ENCODE peak calls at places on chromosome 20, in five cellular contexts. J, B, Z, P and Y are unnamed samples.
A peak's percentile ranks its signal among the peaks of the same experiment; 100 is the strongest.

GRCh38 chr20:19114410-19114809 is 98.0 kb upstream of the SLC24A3 start:
- DNase-seq in Z (no peak), J (no peak), B (no peak), P (peak; percentile 15), Y (no peak)

GRCh38 chr20:35773154-35773751 is 1.4 kb downstream of the PHF20 start:
- DNase-seq in Z (peak; percentile 32), P (peak; percentile 34), B (peak; percentile 27), J (peak; percentile 66), Y (peak; percentile 40)

GRCh38 chr20:49372095-49372734 is 94.4 kb upstream of the ZNFX1 start:
- DNase-seq in Z (no peak), P (no peak), J (no peak), B (no peak), Y (no peak)

GRCh38 chr20:63290677-63291472 is 2.1 kb upstream of the COL20A1 start:
- DNase-seq in Z (no peak), P (no peak), B (peak; percentile 84), J (no peak), Y (peak; percentile 86)

GRCh38 chr20:56409521-56409920 is 2.5 kb upstream of the CASS4 start:
- DNase-seq in P (no peak), J (no peak), B (no peak), Z (no peak), Y (no peak)

GRCh38 chr20:7758436-7758835 is 181.8 kb downstream of the HAO1 start:
- DNase-seq in B (no peak), P (no peak), Z (no peak), J (no peak), Y (no peak)

GRCh38 chr20:14785065-14785743 is 447.8 kb upstream of the FLRT3 start:
- DNase-seq in B (no peak), J (no peak), P (no peak), Z (no peak), Y (no peak)

GRCh38 chr20:59598625-59599310 is 5.6 kb upstream of the PHACTR3 start:
- DNase-seq in P (no peak), Z (peak; percentile 40), B (peak; percentile 76), J (no peak), Y (peak; percentile 81)

GRCh38 chr20:62508641-62509051 is 32.9 kb upstream of the GATA5 start:
- DNase-seq in B (no peak), P (no peak), Z (no peak), J (no peak), Y (no peak)

GRCh38 chr20:1827974-1828785 is 67.0 kb upstream of the SIRPA start:
- DNase-seq in J (peak; percentile 76), P (no peak), B (no peak), Z (peak; percentile 81), Y (no peak)

GRCh38 chr20:49303211-49303610 is 25.4 kb upstream of the ZNFX1 start:
- DNase-seq in J (no peak), B (no peak), P (no peak), Z (no peak), Y (no peak)

GRCh38 chr20:49862607-49863200 is 50.1 kb downstream of the SLC9A8 start:
- DNase-seq in Z (no peak), B (no peak), J (no peak), P (no peak), Y (no peak)

GRCh38 chr20:36541227-36542018 is at the start of gene MYL9:
- DNase-seq in B (peak; percentile 94), Z (peak; percentile 97), P (no peak), J (peak; percentile 99), Y (peak; percentile 76)

GRCh38 chr20:47533518-47534062 is 31.9 kb downstream of the NCOA3 start:
- DNase-seq in P (no peak), B (no peak), Z (no peak), J (no peak), Y (no peak)

GRCh38 chr20:47535994-47536393 is 34.3 kb downstream of the NCOA3 start:
- DNase-seq in P (no peak), J (no peak), B (no peak), Z (no peak), Y (no peak)

GRCh38 chr20:47534405-47534804 is 32.7 kb downstream of the NCOA3 start:
- DNase-seq in J (no peak), P (no peak), B (no peak), Z (no peak), Y (no peak)

GRCh38 chr20:47532002-47532401 is 30.3 kb downstream of the NCOA3 start:
- DNase-seq in B (no peak), P (no peak), J (no peak), Z (no peak), Y (no peak)

DNA sequence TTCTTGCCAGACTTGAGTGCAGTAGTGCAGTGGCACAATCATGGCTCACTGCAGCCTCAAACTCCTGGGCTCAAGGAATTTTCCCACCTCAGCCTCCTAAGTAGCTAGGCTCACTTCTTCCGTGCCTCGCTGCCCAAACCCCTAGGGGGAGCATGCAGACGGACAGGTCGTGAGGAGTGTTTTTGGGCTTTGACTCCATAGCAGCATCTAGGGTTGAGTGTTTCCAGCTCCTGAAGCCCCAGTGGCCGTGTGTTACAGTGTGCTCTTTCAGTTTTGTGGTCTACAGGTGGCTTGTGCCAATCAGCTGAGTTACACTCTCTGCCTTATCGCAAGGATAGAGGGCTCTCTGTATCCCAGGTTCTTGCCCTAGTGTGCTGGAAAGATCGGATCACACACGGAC is 33.4 kb downstream of the NCOA3 start:
- DNase-seq in P (no peak), B (no peak), Z (no peak), J (no peak), Y (no peak)
- TF ChIP-seq CTCF in P (peak; percentile 56), B (peak; percentile 74), Z (no peak), J (no peak), Y (peak; percentile 6)

GRCh38 chr20:40664891-40665290 is 24.1 kb downstream of the MAFB start:
- DNase-seq in Z (no peak), J (no peak), P (no peak), B (no peak), Y (no peak)

GRCh38 chr20:40667503-40667902 is 21.5 kb downstream of the MAFB start:
- DNase-seq in P (no peak), B (no peak), J (no peak), Z (no peak), Y (no peak)

GRCh38 chr20:40663304-40663703 is 25.7 kb downstream of the MAFB start:
- DNase-seq in B (no peak), J (no peak), Z (no peak), P (no peak), Y (no peak)

GRCh38 chr20:40666336-40666735 is 22.7 kb downstream of the MAFB start:
- DNase-seq in Z (no peak), P (no peak), J (no peak), B (no peak), Y (no peak)

DNA sequence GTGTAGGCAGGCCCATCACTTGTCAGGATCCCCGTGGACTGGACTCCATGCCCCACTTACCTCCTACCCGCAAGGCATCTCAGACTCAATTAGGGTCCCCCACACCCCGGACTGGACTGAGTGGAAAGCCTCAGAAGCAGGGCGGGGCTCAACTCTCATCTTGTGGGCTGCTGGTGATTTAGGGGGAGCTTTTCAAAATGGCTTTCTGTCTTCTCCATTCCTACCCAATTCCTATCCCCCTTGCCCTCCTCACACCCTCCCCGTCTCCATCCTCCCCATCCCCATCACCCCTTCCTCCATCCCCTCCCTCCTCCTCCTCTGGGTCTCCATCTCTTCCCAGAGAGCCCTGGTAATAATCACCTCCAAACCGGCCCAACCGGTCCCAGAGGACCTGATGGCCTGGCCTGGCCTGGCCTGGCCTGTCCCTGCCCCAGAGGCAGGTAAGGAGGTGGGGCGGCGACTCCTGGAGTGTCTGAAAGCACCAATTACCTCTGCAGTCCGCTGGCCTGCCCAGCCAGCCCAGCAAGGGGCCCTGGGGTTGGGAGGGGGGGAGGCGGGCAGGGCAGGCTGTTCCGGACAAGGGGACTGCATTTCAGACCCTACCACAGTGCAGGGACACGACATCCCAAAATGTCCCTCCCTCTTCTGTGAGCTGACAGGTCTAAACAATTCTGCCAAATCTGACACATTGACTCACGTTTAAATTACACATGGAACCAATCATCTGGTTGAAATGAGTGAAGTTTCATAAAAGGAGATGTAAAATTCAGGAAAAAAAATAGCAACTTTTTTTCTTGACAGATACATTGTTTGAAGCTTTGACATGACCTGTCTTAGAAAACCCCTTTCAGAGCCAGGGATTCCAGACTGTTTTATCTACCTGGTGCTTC is 24.8 kb downstream of the MAFB start:
- DNase-seq in B (no peak), P (no peak), J (no peak), Z (no peak), Y (no peak)
- TF ChIP-seq CTCF in B (no peak), P (no peak), J (no peak), Z (no peak), Y (no peak)

GRCh38 chr20:20548527-20549266 is 163.7 kb downstream of the RALGAPA2 start:
- DNase-seq in J (no peak), Z (no peak), P (no peak), B (no peak), Y (no peak)
- TF ChIP-seq CTCF in J (no peak), Z (no peak), P (no peak), B (no peak), Y (no peak)

GRCh38 chr20:25035924-25036323 is 22.0 kb downstream of the ACSS1 start:
- DNase-seq in B (no peak), J (no peak), Z (peak; percentile 47), P (no peak), Y (no peak)

GRCh38 chr20:25038103-25038410 is 19.9 kb downstream of the ACSS1 start:
- DNase-seq in B (no peak), Z (no peak), J (no peak), P (no peak), Y (no peak)

GRCh38 chr20:25038591-25039015 is 19.3 kb downstream of the ACSS1 start:
- DNase-seq in P (no peak), J (no peak), Z (no peak), B (no peak), Y (no peak)

GRCh38 chr20:25037288-25038102 is 20.4 kb downstream of the ACSS1 start:
- DNase-seq in P (no peak), Z (no peak), B (no peak), J (no peak), Y (no peak)

DNA sequence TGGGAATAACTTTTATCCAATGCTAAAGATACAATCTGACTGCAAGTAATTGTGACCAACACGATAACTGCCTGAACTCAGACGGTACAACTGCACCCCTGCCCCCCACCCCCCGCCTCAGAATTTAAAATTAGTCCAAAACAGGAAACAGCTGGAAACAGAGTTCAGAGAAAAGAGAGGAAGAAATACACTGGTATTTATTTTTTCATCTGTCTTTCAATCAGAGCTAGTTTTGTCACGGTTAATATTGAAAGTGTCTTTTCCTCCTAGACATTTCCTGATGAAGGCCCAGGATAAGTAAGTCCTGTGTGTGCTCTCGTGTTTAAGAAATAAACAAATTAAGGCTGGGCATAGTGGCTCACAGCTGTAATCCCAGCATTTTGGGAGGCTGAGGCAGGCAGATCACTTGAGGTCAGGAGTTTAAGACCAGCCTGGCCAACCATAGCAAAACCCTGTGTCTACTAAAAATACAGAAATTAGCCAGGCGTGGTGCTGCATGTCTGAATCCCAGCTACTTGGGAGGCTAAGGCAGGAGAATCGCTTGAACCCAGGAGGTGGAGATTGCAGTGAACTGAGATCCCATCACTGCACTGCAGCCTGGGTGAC is 21.5 kb downstream of the ACSS1 start:
- DNase-seq in B (no peak), J (no peak), Z (no peak), P (no peak), Y (no peak)
- TF ChIP-seq CTCF in B (no peak), J (no peak), Z (no peak), P (no peak), Y (no peak)